ENCODE peak calls at places on chromosomes 5 and 9, in five cellular contexts. U, J, Q, V and L are unnamed samples.

GRCh38 chr9:2126331-2126789 is 111.2 kb downstream of the SMARCA2 start:
- DNase-seq in V (no peak), U (no peak), J (peak; percentile 11), Q (peak; percentile 63), L (no peak)

GRCh38 chr9:110192531-110193326 is 15.2 kb downstream of the C9orf152 start:
- DNase-seq in V (no peak), Q (peak; percentile 81), J (peak; percentile 84), U (no peak), L (no peak)

GRCh38 chr5:57174128-57174849 is 430 bp downstream of the GPBP1 start:
- DNase-seq in Q (peak; percentile 24), V (peak; percentile 62), J (peak; percentile 57), U (no peak), L (peak; percentile 73)

GRCh38 chr9:33290994-33291397 is 680 bp downstream of the NFX1 start:
- DNase-seq in V (no peak), Q (no peak), J (no peak), U (peak; percentile 89), L (no peak)

GRCh38 chr9:87894998-87895625 is 12.4 kb downstream of the SPATA31E1 start:
- DNase-seq in V (peak; percentile 58), Q (no peak), U (no peak), J (no peak), L (no peak)

GRCh38 chr9:7186175-7186574 is 428.4 kb downstream of the KDM4C start:
- DNase-seq in J (peak; percentile 11), Q (peak; percentile 34), U (no peak), V (peak; percentile 64), L (no peak)

GRCh38 chr5:138032028-138032571 is 779 bp downstream of the FAM13B start:
- DNase-seq in J (no peak), V (peak; percentile 83), Q (peak; percentile 65), U (peak; percentile 60), L (peak; percentile 90)

GRCh38 chr9:35914307-35914807 is 5.1 kb downstream of the SPAAR start:
- DNase-seq in V (peak; percentile 61), U (peak; percentile 39), J (peak; percentile 46), Q (peak; percentile 21), L (peak; percentile 76)

GRCh38 chr5:142829821-142830220 is 59.6 kb downstream of the ARHGAP26 start:
- DNase-seq in V (no peak), U (no peak), J (no peak), Q (no peak), L (no peak)

GRCh38 chr9:124360277-124360676 is 55.0 kb downstream of the PSMB7 start:
- DNase-seq in V (peak; percentile 49), U (no peak), Q (no peak), J (no peak), L (no peak)

GRCh38 chr9:87109851-87110250 is 162.5 kb upstream of the GAS1 start:
- DNase-seq in Q (peak; percentile 62), V (no peak), J (no peak), U (no peak), L (no peak)

GRCh38 chr5:142356318-142356715 is 31.5 kb upstream of the SPRY4 start:
- DNase-seq in V (no peak), Q (peak; percentile 83), J (peak; percentile 93), U (no peak), L (peak; percentile 93)

GRCh38 chr9:19133549-19134345 is 6.5 kb upstream of the PLIN2 start:
- DNase-seq in Q (no peak), U (no peak), J (no peak), V (no peak), L (no peak)

GRCh38 chr9:19136129-19136528 is 8.8 kb upstream of the PLIN2 start:
- DNase-seq in Q (no peak), V (peak; percentile 28), U (no peak), J (no peak), L (no peak)

GRCh38 chr9:19138084-19138483 is 10.8 kb upstream of the PLIN2 start:
- DNase-seq in Q (no peak), J (no peak), V (no peak), U (no peak), L (no peak)

GRCh38 chr9:19137282-19137681 is 10.0 kb upstream of the PLIN2 start:
- DNase-seq in U (no peak), J (no peak), V (no peak), Q (peak; percentile 59), L (peak; percentile 88)
- H3K27ac ChIP-seq in U (no peak overlapping the region), J (no peak overlapping the region), V (no peak overlapping the region), Q (peak overlapping the region; percentile 24), L (peak overlapping the region; percentile 68)

DNA sequence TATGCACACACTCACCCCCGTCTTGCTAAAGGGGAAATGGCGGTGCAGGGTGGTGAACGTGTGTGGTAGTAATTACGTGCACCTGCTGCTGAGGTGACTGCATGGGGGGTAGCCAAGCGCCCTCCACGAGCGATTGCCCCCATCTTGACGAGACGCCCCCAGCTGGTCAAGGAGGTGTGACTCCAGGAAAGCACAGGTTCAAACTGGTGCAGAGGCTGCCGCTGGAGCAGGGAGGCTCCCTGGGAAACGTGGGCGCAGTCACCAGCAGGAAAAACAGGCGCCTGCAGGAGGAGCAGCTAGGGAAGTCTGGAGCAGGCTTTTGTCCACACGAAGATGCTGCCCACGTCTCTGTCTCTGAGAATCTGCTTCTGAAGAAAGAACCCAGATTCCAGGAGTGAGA is 64.8 kb downstream of the IRX2 start:
- DNase-seq in J (no peak), V (peak; percentile 31), Q (no peak), U (no peak), L (no peak)
- H3K4me2 ChIP-seq in J (no peak overlapping the region), V (no peak overlapping the region), Q (no peak overlapping the region), U (no peak overlapping the region), L (no peak overlapping the region)

GRCh38 chr5:158858011-158858410 is 241.7 kb downstream of the EBF1 start:
- DNase-seq in V (peak; percentile 28), Q (no peak), J (no peak), U (no peak), L (no peak)
- H3K27ac ChIP-seq in V (no peak overlapping the region), Q (no peak overlapping the region), J (no peak overlapping the region), U (no peak overlapping the region), L (no peak overlapping the region)

GRCh38 chr5:168737066-168737465 is 157.9 kb upstream of the PANK3 start:
- DNase-seq in Q (no peak), U (no peak), J (no peak), V (no peak), L (no peak)

GRCh38 chr5:168736201-168736940 is 157.2 kb upstream of the PANK3 start:
- DNase-seq in V (no peak), U (no peak), Q (no peak), J (no peak), L (no peak)

GRCh38 chr5:168740055-168740820 is 161.1 kb upstream of the PANK3 start:
- DNase-seq in V (no peak), Q (no peak), J (no peak), U (no peak), L (peak; percentile 79)

GRCh38 chr5:168743617-168744016 is 164.4 kb upstream of the PANK3 start:
- DNase-seq in J (no peak), V (no peak), Q (no peak), U (no peak), L (no peak)

DNA sequence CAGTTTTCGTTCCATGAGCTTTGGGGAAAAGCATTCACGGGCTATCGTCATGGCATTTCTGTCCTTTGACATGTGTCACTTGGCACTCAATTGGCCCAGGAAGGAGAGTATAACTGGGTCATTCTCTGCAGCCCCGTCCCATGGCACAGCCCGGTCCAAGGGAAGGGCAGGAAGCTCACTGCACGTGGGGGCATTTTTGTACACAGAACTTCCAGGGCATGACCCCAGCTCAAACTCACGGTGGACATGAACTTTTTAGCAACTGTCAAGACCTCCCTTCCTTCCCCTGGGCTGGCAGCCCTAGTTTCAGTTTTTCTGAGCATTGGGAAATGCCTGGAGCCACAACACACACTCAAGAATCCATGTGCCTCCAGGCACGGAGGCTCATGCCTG is 161.6 kb upstream of the PANK3 start:
- DNase-seq in Q (no peak), V (no peak), J (no peak), U (no peak), L (peak; percentile 48)
- H3K4me2 ChIP-seq in Q (no peak overlapping the region), V (no peak overlapping the region), J (no peak overlapping the region), U (no peak overlapping the region), L (peak overlapping the region; percentile 71)

GRCh38 chr5:19739691-19740090 is 248.3 kb downstream of the CDH18 start:
- DNase-seq in V (no peak), Q (peak; percentile 3), J (no peak), U (no peak), L (no peak)
- H3K27ac ChIP-seq in V (no peak overlapping the region), Q (no peak overlapping the region), J (no peak overlapping the region), U (no peak overlapping the region), L (no peak overlapping the region)

DNA sequence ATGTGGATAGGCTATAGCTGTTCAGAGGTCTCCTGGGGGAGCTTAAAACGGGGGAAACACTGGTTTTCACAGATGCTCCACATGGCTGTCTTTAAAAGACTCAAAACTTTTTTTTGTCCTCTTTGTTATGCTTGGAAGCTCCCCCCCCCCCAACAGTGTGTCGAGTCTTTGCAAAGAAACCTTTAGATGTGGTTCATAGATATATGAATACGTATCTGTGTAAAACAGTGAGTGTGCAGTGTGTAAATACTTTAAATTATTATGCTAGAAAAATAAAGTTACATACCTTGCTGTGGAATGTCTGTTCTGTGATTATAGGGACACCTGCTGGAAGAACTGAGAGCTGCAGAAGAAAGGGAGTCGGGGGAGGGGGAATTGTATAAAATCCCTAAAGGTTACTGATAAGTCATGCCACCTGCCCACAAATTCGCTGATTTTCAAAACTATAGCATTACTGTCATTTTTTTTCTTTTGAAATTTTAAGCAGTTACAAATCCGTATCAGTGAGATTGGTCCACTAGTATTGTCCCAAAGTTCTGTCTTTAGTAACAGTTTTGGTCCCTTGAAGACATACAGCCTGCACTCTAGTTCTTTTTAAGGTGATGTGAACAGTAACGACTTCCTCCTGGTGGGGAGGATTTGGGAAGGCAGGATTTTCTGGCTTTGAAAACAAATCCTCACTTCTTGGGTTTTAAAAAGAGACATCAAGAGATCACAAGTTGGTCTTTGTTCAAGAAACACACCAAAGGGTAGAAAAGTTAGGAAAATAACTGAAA is 22.9 kb downstream of the RGMB start:
- DNase-seq in U (peak; percentile 76), J (peak; percentile 68), V (peak; percentile 81), Q (peak; percentile 71), L (peak; percentile 83)
- H3K4me2 ChIP-seq in U (peak overlapping the region; percentile 22), J (no peak overlapping the region), V (peak overlapping the region; percentile 12), Q (no peak overlapping the region), L (peak overlapping the region; percentile 54)

DNA sequence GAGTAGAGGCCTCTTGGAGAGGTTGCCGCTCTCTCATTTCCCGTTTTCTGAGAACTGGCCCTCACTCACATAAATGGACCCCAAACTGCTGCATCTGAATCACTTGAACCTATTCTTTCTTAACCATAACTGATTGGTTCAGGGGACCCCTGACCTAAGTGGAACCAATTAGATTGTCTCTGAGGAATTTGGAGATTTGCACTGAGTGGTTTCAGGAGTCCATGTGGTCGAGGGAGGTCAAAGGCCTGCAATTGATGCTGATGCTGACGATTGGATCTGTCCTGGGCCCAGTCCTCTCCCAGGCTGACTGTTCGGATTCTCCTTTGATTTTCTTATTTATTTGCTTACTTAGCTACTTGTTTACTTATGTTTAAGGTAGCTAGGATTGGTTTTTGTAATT is 88.0 kb downstream of the PTCD2 start:
- DNase-seq in J (no peak), V (no peak), Q (no peak), U (no peak), L (no peak)
- H3K27ac ChIP-seq in J (no peak overlapping the region), V (no peak overlapping the region), Q (no peak overlapping the region), U (no peak overlapping the region), L (no peak overlapping the region)